ENCODE peak calls at places on chromosomes 16 and 17, in four cellular contexts. One of them, this sample, is unnamed.

GRCh38 chr16:15509051-15509592 is 74.7 kb downstream of the BMERB1 start:
- DNase-seq in ovary: no peak
- DNase-seq in ascending aorta: no peak
- DNase-seq in esophagus muscularis mucosa: no peak
- DNase-seq in this sample: no peak

GRCh38 chr16:57941016-57941656 is 29.8 kb downstream of the CNGB1 start:
- DNase-seq in ascending aorta: no peak
- DNase-seq in ovary: no peak
- DNase-seq in esophagus muscularis mucosa: no peak
- DNase-seq in this sample: no peak

GRCh38 chr17:47700471-47701449 is 6.8 kb downstream of the TBKBP1 start:
- DNase-seq in ovary: no peak
- DNase-seq in esophagus muscularis mucosa: no peak
- DNase-seq in ascending aorta: no peak
- DNase-seq in this sample: no peak

GRCh38 chr16:1125471-1125870 is 27.4 kb upstream of the CACNA1H start:
- DNase-seq in esophagus muscularis mucosa: no peak
- DNase-seq in ovary: peak; percentile 65
- DNase-seq in ascending aorta: no peak
- DNase-seq in this sample: no peak

GRCh38 chr17:43595466-43595865 is 49.3 kb upstream of the ETV4 start:
- DNase-seq in esophagus muscularis mucosa: no peak
- DNase-seq in ovary: no peak
- DNase-seq in ascending aorta: no peak
- DNase-seq in this sample: no peak

GRCh38 chr16:50208460-50208931 is 55.4 kb downstream of the TENT4B start:
- DNase-seq in esophagus muscularis mucosa: no peak
- DNase-seq in ascending aorta: no peak
- DNase-seq in ovary: no peak
- DNase-seq in this sample: no peak

GRCh38 chr17:67111327-67111726 is 67.0 kb downstream of the CACNG1 start:
- DNase-seq in esophagus muscularis mucosa: no peak
- DNase-seq in ovary: no peak
- DNase-seq in ascending aorta: no peak
- DNase-seq in this sample: no peak

GRCh38 chr17:259341-259976 is 78.0 kb upstream of the DOC2B start:
- DNase-seq in ascending aorta: no peak
- DNase-seq in ovary: peak; percentile 6
- DNase-seq in esophagus muscularis mucosa: no peak
- DNase-seq in this sample: no peak

GRCh38 chr17:66655861-66656260 is 179.1 kb upstream of the CACNG5 start:
- DNase-seq in esophagus muscularis mucosa: no peak
- DNase-seq in ascending aorta: no peak
- DNase-seq in ovary: no peak
- DNase-seq in this sample: no peak

GRCh38 chr17:9905902-9906301 is 831 bp upstream of the RCVRN start:
- DNase-seq in ascending aorta: no peak
- DNase-seq in ovary: no peak
- DNase-seq in esophagus muscularis mucosa: no peak
- DNase-seq in this sample: no peak
- H3K27ac ChIP-seq in ascending aorta: no peak overlapping the region
- H3K27ac ChIP-seq in ovary: no peak overlapping the region
- H3K27ac ChIP-seq in esophagus muscularis mucosa: no peak overlapping the region
- H3K27ac ChIP-seq in this sample: no peak overlapping the region

GRCh38 chr16:74695450-74696422 is 4.9 kb downstream of the MLKL start:
- DNase-seq in esophagus muscularis mucosa: peak; percentile 94
- DNase-seq in ovary: peak; percentile 77
- DNase-seq in ascending aorta: peak; percentile 51
- DNase-seq in this sample: peak; percentile 91

GRCh38 chr16:74699666-74700065 is 996 bp downstream of the MLKL start:
- DNase-seq in ovary: no peak
- DNase-seq in ascending aorta: no peak
- DNase-seq in esophagus muscularis mucosa: no peak
- DNase-seq in this sample: no peak

GRCh38 chr16:74698220-74698619 is 2.4 kb downstream of the MLKL start:
- DNase-seq in esophagus muscularis mucosa: no peak
- DNase-seq in ascending aorta: no peak
- DNase-seq in ovary: no peak
- DNase-seq in this sample: no peak

DNA sequence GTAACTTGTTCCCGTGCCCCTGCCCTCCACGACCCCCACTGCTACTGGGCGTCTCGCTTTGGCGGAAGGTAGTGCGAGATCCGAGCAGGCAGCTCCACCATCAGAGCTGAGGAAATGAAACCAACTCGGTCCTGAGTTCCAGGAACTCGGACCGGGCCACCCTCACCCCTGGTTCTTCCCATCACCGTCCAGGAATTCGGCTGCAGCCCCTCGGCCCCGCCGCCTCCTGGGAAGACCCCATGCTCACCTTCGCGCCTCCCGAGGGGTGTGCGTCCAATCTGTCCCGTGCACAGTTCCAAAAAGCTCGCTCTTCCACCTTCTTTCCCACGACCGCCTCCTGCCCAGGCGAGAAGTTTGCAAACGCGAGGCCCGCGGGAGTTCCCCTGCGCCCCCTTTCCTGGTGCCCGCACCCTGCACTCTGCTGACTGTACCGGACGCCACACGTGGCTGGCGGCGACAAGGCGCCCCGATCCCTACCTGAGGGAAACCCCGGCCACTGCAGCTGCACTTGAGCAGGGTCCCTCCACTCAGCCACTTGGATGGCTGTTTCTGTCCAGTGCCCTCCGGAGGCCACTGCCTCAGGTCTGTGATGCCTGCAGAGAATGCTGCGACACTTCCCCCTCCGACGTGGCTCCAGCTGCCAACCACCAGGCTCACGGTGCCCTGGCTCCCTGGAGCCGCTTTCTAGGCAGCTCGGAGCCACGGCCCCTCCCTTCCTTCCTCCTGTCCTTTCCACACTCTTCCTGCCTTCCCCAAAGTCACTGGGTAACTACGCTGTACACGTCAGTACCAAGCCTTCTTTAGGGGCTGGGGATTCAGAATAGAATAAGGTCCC is at the start of gene MLKL:
- DNase-seq in esophagus muscularis mucosa: no peak
- DNase-seq in ascending aorta: no peak
- DNase-seq in ovary: no peak
- DNase-seq in this sample: no peak
- TF ChIP-seq CTCF in esophagus muscularis mucosa: no peak
- TF ChIP-seq CTCF in ascending aorta: peak; percentile 20
- TF ChIP-seq CTCF in ovary: no peak
- TF ChIP-seq CTCF in this sample: no peak

GRCh38 chr16:84769416-84769815 is 50.4 kb upstream of the CRISPLD2 start:
- DNase-seq in esophagus muscularis mucosa: no peak
- DNase-seq in ovary: no peak
- DNase-seq in ascending aorta: no peak
- DNase-seq in this sample: no peak
- H3K27ac ChIP-seq in esophagus muscularis mucosa: no peak overlapping the region
- H3K27ac ChIP-seq in ovary: no peak overlapping the region
- H3K27ac ChIP-seq in ascending aorta: no peak overlapping the region
- H3K27ac ChIP-seq in this sample: no peak overlapping the region

DNA sequence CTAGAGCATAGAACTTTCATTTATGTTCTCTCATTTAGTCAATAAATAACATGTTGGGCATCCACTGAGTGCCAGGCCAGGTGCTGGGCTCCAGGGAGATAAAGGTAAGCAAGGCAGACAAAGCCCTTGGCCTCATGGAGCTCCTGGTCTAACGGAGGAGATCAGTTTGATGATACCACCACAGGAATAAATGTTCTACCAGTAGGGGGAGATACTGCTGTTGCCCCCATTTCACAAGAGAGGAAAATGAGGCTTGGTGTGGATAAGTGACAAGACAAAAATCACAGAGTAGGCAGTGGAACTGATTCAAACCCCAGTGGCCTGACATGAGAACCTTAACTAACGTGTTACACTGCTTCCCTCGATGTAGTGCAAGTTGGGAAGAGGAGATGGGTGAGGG is 80.4 kb upstream of the ERCC4 start:
- DNase-seq in ovary: no peak
- DNase-seq in ascending aorta: no peak
- DNase-seq in esophagus muscularis mucosa: no peak
- DNase-seq in this sample: no peak
- TF ChIP-seq CTCF in ovary: no peak
- TF ChIP-seq CTCF in ascending aorta: no peak
- TF ChIP-seq CTCF in esophagus muscularis mucosa: no peak
- TF ChIP-seq CTCF in this sample: no peak

DNA sequence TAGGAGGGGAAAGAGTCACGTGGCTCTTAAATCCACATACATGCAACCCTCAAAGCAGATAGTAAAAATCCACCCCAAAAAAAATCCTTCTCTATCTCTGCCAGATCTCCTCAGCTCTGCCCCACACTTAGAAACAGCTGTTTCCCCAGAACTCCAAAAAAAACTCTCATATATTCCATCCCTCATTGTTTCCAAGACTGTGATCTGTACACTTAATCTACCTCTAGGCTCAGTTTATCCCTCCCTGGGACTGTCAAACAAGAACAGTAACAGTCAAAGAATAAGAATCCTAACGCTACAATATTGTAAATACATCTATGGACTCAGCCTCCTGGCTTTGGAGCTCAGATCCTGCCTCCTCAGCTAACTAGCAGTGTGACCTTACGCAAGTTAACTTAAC is 11.6 kb downstream of the CUEDC1 start:
- DNase-seq in ascending aorta: no peak
- DNase-seq in ovary: no peak
- DNase-seq in esophagus muscularis mucosa: no peak
- DNase-seq in this sample: no peak
- H3K27ac ChIP-seq in ascending aorta: no peak overlapping the region
- H3K27ac ChIP-seq in ovary: no peak overlapping the region
- H3K27ac ChIP-seq in esophagus muscularis mucosa: peak overlapping the region; percentile 100
- H3K27ac ChIP-seq in this sample: no peak overlapping the region

GRCh38 chr17:80361495-80362220 is 53.3 kb upstream of the ENDOV start:
- DNase-seq in ascending aorta: no peak
- DNase-seq in esophagus muscularis mucosa: no peak
- DNase-seq in ovary: peak; percentile 33
- DNase-seq in this sample: no peak
- TF ChIP-seq CTCF in ascending aorta: peak; percentile 35
- TF ChIP-seq CTCF in esophagus muscularis mucosa: peak; percentile 14
- TF ChIP-seq CTCF in ovary: peak; percentile 16
- TF ChIP-seq CTCF in this sample: no peak

DNA sequence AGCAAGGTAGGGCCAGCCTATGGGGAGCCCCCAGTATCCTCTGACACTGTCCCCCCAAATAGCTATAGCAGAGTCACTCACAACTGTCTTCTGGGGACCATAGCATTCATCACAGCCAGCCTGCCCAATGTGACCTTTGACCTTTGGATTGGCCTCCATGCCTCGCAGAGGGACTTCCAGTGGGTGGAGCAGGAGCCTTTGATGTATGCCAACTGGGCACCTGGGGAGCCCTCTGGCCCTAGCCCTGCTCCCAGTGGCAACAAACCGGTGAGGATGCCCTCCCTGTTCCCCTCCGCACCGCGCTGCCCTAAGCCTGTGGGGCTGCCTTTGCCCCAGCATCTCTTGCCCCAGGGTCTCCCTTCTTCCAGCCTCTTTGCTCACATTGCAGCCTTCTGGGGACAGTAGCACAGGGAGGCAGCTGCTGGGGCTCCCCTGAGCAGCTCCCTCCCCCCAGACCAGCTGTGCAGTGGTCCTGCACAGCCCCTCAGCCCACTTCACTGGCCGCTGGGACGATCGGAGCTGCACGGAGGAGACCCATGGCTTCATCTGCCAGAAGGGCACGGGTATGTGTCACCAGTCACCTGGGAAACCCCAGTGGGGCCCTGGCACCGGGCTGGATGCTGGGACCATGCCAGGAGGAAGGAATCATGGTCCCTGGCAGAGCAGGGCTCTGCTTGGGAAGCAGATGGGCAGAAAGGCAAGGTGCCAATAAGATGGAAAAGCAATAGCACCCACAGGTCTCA is 61.1 kb downstream of the MRC2 start:
- DNase-seq in esophagus muscularis mucosa: no peak
- DNase-seq in ovary: no peak
- DNase-seq in ascending aorta: no peak
- DNase-seq in this sample: no peak
- H3K27ac ChIP-seq in esophagus muscularis mucosa: no peak overlapping the region
- H3K27ac ChIP-seq in ovary: no peak overlapping the region
- H3K27ac ChIP-seq in ascending aorta: no peak overlapping the region
- H3K27ac ChIP-seq in this sample: no peak overlapping the region

GRCh38 chr16:78237346-78237745 is 137.9 kb downstream of the WWOX start:
- DNase-seq in esophagus muscularis mucosa: no peak
- DNase-seq in ovary: peak; percentile 28
- DNase-seq in ascending aorta: no peak
- DNase-seq in this sample: no peak

GRCh38 chr16:78242231-78242630 is 142.8 kb downstream of the WWOX start:
- DNase-seq in ascending aorta: no peak
- DNase-seq in ovary: no peak
- DNase-seq in esophagus muscularis mucosa: peak; percentile 39
- DNase-seq in this sample: no peak

GRCh38 chr16:78237856-78238255 is 138.4 kb downstream of the WWOX start:
- DNase-seq in ovary: no peak
- DNase-seq in esophagus muscularis mucosa: no peak
- DNase-seq in ascending aorta: no peak
- DNase-seq in this sample: no peak

GRCh38 chr16:78244131-78244899 is 144.9 kb downstream of the WWOX start:
- DNase-seq in ovary: no peak
- DNase-seq in ascending aorta: no peak
- DNase-seq in esophagus muscularis mucosa: peak; percentile 50
- DNase-seq in this sample: no peak

GRCh38 chr16:78240459-78241222 is 141.2 kb downstream of the WWOX start:
- DNase-seq in esophagus muscularis mucosa: peak; percentile 39
- DNase-seq in ascending aorta: no peak
- DNase-seq in ovary: no peak
- DNase-seq in this sample: peak; percentile 29
- TF ChIP-seq CTCF in esophagus muscularis mucosa: no peak
- TF ChIP-seq CTCF in ascending aorta: no peak
- TF ChIP-seq CTCF in ovary: no peak
- TF ChIP-seq CTCF in this sample: no peak

DNA sequence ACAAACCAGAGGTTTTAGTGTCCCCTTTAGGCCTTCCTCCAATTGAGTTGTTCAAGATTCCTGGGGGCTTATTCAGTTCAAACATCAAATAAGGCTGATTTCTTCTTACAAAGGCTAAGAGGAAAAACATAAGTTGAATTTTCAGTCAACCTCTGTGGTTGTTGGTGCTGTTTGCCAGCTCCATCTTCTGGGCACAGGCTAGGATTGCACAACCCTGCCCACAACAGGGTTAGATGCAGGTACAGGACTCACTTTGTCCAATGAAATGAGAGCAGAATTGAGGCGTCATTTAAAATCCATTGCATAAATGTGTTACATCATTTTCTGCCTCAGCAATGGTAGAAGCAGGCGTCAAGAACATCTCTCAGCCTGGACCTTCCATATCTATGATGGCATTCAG is 173.3 kb downstream of the PMP22 start:
- DNase-seq in ascending aorta: no peak
- DNase-seq in esophagus muscularis mucosa: no peak
- DNase-seq in ovary: no peak
- DNase-seq in this sample: no peak
- H3K27ac ChIP-seq in ascending aorta: no peak overlapping the region
- H3K27ac ChIP-seq in esophagus muscularis mucosa: no peak overlapping the region
- H3K27ac ChIP-seq in ovary: no peak overlapping the region
- H3K27ac ChIP-seq in this sample: no peak overlapping the region

This sample was measured in coronary artery.